ENCODE peak calls at places on chromosomes 2 and 18, in four cellular contexts. M is HepG2, T is upper lobe of left lung, D is transverse colon. O is an unnamed sample.

GRCh38 chr2:125684932-125685331 is 971.0 kb upstream of the GYPC start:
- DNase-seq in M (no peak), T (no peak), D (no peak), O (no peak)

GRCh38 chr2:240986787-240987411 is 11.5 kb upstream of the SNED1 start:
- DNase-seq in M (no peak), T (peak; percentile 72), D (peak; percentile 28), O (peak; percentile 67)

GRCh38 chr18:57366528-57367081 is 14.2 kb downstream of the ST8SIA3 start:
- DNase-seq in M (no peak), T (no peak), D (no peak), O (no peak)

GRCh38 chr2:12363138-12363537 is 353.6 kb upstream of the TRIB2 start:
- DNase-seq in M (no peak), T (no peak), D (no peak), O (no peak)

GRCh38 chr2:176291768-176292393 is 22.6 kb downstream of the MTX2 start:
- DNase-seq in M (peak; percentile 25), T (no peak), D (no peak), O (no peak)

GRCh38 chr2:189466656-189467055 is 25.4 kb downstream of the WDR75 start:
- DNase-seq in M (peak; percentile 55), T (no peak), D (no peak), O (no peak)

GRCh38 chr18:56479836-56480235 is 158.6 kb downstream of the TXNL1 start:
- DNase-seq in M (no peak), T (no peak), D (no peak), O (no peak)

GRCh38 chr2:241595600-241596140 is 37.1 kb downstream of the BOK start:
- DNase-seq in M (peak; percentile 49), T (no peak), D (no peak), O (no peak)

GRCh38 chr2:237718277-237718634 is 80.3 kb upstream of the RBM44 start:
- DNase-seq in M (no peak), T (no peak), D (no peak), O (no peak)

GRCh38 chr2:118852605-118853128 is 5.2 kb upstream of the EN1 start:
- DNase-seq in M (no peak), T (no peak), D (no peak), O (no peak)

GRCh38 chr2:63122921-63123320 is 72.3 kb downstream of the OTX1 start:
- DNase-seq in M (no peak), T (no peak), D (no peak), O (no peak)

GRCh38 chr2:65662654-65663432 is 230.4 kb upstream of the SPRED2 start:
- DNase-seq in M (no peak), T (no peak), D (peak; percentile 15), O (no peak)

GRCh38 chr2:74497777-74498499 is 1.5 kb downstream of the LBX2 start:
- DNase-seq in M (no peak), T (peak; percentile 64), D (peak; percentile 36), O (no peak)

GRCh38 chr2:79619442-79619841 is 106.6 kb downstream of the CTNNA2 start:
- DNase-seq in M (no peak), T (no peak), D (no peak), O (no peak)

GRCh38 chr2:151007365-151007764 is 254.3 kb downstream of the RBM43 start:
- DNase-seq in M (no peak), T (no peak), D (no peak), O (no peak)

GRCh38 chr18:11147962-11148654 is 1.3 kb downstream of the PIEZO2 start:
- DNase-seq in M (no peak), T (no peak), D (no peak), O (no peak)

GRCh38 chr18:21593540-21594257 is 6.8 kb downstream of the ESCO1 start:
- DNase-seq in M (peak; percentile 3), T (no peak), D (no peak), O (no peak)

GRCh38 chr2:74429487-74430451 is 8.2 kb downstream of the WDR54 start:
- DNase-seq in M (peak; percentile 95), T (no peak), D (peak; percentile 65), O (no peak)

GRCh38 chr18:35430721-35431441 is 53.7 kb upstream of the ZNF396 start:
- DNase-seq in M (no peak), T (no peak), D (no peak), O (no peak)

GRCh38 chr18:35438480-35439234 is 59.1 kb downstream of the INO80C start:
- DNase-seq in M (no peak), T (no peak), D (no peak), O (no peak)

GRCh38 chr18:35436076-35436649 is 59.0 kb upstream of the ZNF396 start:
- DNase-seq in M (no peak), T (no peak), D (no peak), O (no peak)

GRCh38 chr18:35432565-35433001 is 55.4 kb upstream of the ZNF396 start:
- DNase-seq in M (no peak), T (no peak), D (no peak), O (no peak)

DNA sequence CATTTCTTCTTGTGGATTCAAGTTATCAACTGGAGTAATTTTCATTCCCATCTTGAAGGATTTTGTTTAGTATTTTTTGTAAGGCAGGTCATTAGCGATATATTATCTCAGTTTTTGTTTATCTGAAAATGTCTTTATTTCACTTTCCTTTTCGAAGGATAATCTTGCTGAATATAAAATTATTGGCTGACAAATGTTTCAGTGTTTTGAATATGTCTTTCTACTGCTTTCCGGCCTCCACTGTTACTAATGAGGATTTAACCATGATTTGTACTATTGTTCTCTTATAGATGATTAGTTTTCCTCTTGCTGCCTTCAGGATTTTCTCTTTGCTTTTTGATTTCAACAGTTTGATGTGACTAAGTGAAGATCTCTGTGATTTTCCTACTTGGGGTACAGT is 58.3 kb upstream of the ZNF396 start:
- DNase-seq in M (no peak), T (no peak), D (no peak), O (no peak)
- H3K4me1 ChIP-seq in M (no peaks in the 10 kb centered on the region), T (no peaks in the 10 kb centered on the region), D (no peaks in the 10 kb centered on the region), O (no peaks in the 10 kb centered on the region)

DNA sequence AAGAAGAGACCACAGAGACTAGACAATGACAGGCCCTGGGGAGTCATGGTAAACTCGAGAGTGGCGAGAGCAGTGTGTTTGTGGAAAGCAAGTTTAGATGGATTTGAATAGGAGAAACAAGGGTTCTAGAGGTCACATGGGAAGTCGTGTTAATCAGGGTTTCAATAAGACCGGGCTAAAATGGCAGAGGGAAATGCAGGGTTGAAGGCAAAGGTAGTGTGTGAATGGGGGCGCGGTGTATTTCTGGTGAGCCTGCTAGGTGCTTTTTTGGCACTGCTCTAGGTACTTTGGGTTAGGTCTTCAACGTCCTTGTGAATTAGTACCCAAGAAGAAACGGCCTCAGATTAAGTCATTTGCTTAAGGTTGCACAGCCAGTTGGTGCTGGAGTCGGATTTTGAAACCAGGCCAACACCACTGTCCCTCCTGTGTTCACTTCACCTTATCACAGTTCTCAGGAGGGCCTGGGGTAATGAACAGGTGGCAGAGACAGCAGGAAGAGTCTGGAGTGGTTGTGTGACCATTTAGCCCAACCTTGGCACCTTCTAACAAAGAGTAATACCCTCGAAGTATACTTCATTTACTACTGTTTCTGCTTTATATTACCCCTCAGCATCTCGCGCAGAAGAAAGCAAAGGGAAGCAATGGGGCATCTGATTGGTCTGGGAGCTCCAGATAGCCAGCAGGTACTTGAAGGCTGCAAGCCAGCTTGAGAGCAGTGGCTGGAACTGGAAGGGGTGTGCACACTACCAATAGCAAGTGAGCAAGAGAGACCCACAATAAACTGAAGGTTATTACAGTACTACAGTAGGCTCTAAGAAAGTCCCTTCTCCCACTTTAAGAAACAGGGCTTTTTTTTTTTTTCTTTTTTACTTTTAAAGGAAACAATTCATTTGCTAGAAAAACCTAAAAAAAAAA is 33.4 kb upstream of the GAREM2 start:
- DNase-seq in M (no peak), T (no peak), D (peak; percentile 43), O (no peak)
- TF ChIP-seq POLR2AphosphoS5 in M (no peak), T (no peak), D (no peak), O (no peak)

GRCh38 chr2:172431993-172432392 is 4.6 kb downstream of the ITGA6 start:
- DNase-seq in M (no peak), T (no peak), D (no peak), O (no peak)
- H3K4me1 ChIP-seq in M (peaks cover 75% of the 10 kb centered on the region), T (peaks cover 62% of the 10 kb centered on the region), D (peaks cover 71% of the 10 kb centered on the region), O (peaks cover 2% of the 10 kb centered on the region)

GRCh38 chr2:43226955-43227829 is 786 bp upstream of the ZFP36L2 start:
- DNase-seq in M (peak; percentile 93), T (peak; percentile 97), D (peak; percentile 96), O (peak; percentile 97)
- TF ChIP-seq POLR2AphosphoS5 in M (peak; percentile 44), T (peak; percentile 62), D (peak; percentile 59), O (peak; percentile 92)

GRCh38 chr18:2976218-2976617 is 36.7 kb downstream of the LPIN2 start:
- DNase-seq in M (no peak), T (no peak), D (no peak), O (no peak)
- H3K4me1 ChIP-seq in M (peaks cover 96% of the 10 kb centered on the region), T (peaks cover 64% of the 10 kb centered on the region), D (peaks cover 69% of the 10 kb centered on the region), O (no peaks in the 10 kb centered on the region)

DNA sequence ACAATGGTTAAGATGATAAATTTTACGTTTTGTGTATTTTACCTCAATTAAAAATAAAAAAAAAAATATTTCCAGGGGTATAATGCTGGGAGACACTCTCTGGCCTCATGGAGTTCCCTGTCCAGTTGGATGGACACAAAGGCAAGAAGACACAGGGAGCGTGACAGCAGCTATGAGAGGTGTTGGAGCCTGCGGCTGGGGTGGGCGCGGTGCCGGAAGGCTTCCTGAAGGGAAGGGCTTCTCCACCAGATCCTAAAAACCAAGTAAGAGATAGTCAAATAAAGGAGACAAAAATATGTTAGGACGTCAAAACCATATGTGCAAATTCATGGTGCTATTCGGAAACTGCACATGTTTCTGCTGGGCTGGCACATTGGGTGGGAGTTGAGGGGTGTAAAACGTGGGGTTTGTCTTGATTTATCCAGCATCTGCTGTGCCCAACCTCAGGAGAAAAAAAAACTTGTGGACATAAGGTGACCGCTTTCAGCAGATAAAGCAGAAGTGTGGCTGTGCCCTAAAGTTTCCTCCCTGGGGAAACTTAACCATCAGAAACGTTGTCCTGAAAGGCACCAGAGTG is 467.6 kb downstream of the RNF144A start:
- DNase-seq in M (no peak), T (no peak), D (no peak), O (no peak)
- TF ChIP-seq POLR2AphosphoS5 in M (no peak), T (no peak), D (no peak), O (no peak)

DNA sequence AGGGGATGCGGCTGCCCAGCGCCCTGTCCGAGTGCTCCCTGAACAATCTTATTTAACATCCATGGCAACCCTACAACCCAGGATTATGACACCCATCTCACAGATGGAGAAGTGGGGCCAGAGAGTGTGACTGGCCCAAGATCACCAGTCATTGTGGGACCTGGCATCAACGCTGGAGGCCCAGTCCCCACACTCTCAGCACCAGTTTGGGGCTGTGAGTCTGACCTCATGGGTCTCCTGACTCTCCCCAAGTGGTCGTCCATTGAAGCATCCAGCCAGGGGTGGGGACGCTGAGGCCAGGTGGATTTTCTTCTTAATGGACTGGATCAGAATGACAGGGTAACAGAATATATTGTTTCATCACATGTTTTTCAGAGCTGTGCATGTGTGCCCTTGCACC is 24.5 kb downstream of the MAL start:
- DNase-seq in M (no peak), T (no peak), D (no peak), O (no peak)
- H3K4me1 ChIP-seq in M (peaks cover 7% of the 10 kb centered on the region), T (peaks cover 5% of the 10 kb centered on the region), D (no peaks in the 10 kb centered on the region), O (no peaks in the 10 kb centered on the region)